ENCODE peak calls at places on chromosomes 12 and 14, in seven cellular contexts. Q is WERI-Rb-1, B is foreskin fibroblast, E is neural progenitor cell, G is BJ, S is Peyer's patch, N is tibial nerve. J is an unnamed sample.

GRCh38 chr14:56687123-56687522 is 107.5 kb downstream of the TMEM260 start:
- DNase-seq in Q (no peak), B (no peak), E (no peak), G (no peak), S (no peak), N (no peak), J (no peak)

GRCh38 chr14:65164825-65165135 is 62.5 kb upstream of the MAX start:
- DNase-seq in Q (peak), B (no peak), E (no peak), G (no peak), S (no peak), N (no peak), J (no peak)

GRCh38 chr12:68750506-68750905 is 4.5 kb downstream of the SLC35E3 start:
- DNase-seq in Q (no peak), B (no peak), E (peak), G (no peak), S (no peak), N (no peak), J (no peak)

GRCh38 chr12:101590383-101590782 is 4.4 kb upstream of the MYBPC1 start:
- DNase-seq in Q (no peak), B (no peak), E (no peak), G (no peak), S (no peak), N (no peak), J (no peak)

GRCh38 chr12:97396989-97397388 is 65.6 kb upstream of the RMST start:
- DNase-seq in Q (peak), B (no peak), E (peak), G (no peak), S (no peak), N (no peak), J (no peak)

GRCh38 chr14:70498191-70498590 is 36.6 kb downstream of the ADAM20 start:
- DNase-seq in Q (no peak), B (no peak), E (no peak), G (no peak), S (no peak), N (no peak), J (no peak)

GRCh38 chr12:46908236-46908935 is 82.6 kb upstream of the SLC38A4 start:
- DNase-seq in Q (no peak), B (peak), E (no peak), G (no peak), S (no peak), N (no peak), J (no peak)

GRCh38 chr14:78319826-78320635 is 149.9 kb downstream of the NRXN3 start:
- DNase-seq in Q (peak), B (no peak), E (peak), G (no peak), S (no peak), N (no peak), J (no peak)

GRCh38 chr14:68807148-68807600 is 14.3 kb upstream of the ZFP36L1 start:
- DNase-seq in Q (no peak), B (peak), E (no peak), G (no peak), S (peak), N (peak), J (no peak)

GRCh38 chr12:110545812-110546211 is 37.3 kb downstream of the PPTC7 start:
- DNase-seq in Q (no peak), B (no peak), E (no peak), G (no peak), S (no peak), N (no peak), J (no peak)

GRCh38 chr14:104970231-104971068 is 7.7 kb downstream of the AHNAK2 start:
- DNase-seq in Q (peak), B (peak), E (peak), G (peak), S (no peak), N (peak), J (peak)

GRCh38 chr14:33237102-33237501 is 298.4 kb downstream of the NPAS3 start:
- DNase-seq in Q (no peak), B (no peak), E (no peak), G (no peak), S (no peak), N (no peak), J (no peak)

GRCh38 chr12:104072099-104072498 is 7.8 kb downstream of the HCFC2 start:
- DNase-seq in Q (no peak), B (no peak), E (no peak), G (no peak), S (no peak), N (no peak), J (no peak)

GRCh38 chr14:23895480-23895879 is 58.1 kb upstream of the DHRS4 start:
- DNase-seq in Q (no peak), B (no peak), E (no peak), G (no peak), S (no peak), N (no peak), J (no peak)

GRCh38 chr14:90060965-90061848 is 587 bp upstream of the KCNK13 start:
- DNase-seq in Q (peak), B (no peak), E (peak), G (no peak), S (no peak), N (no peak), J (no peak)

GRCh38 chr14:90058876-90059458 is 2.8 kb upstream of the KCNK13 start:
- DNase-seq in Q (no peak), B (no peak), E (no peak), G (no peak), S (no peak), N (no peak), J (no peak)

GRCh38 chr14:90061849-90062794 is at the start of gene KCNK13:
- DNase-seq in Q (peak), B (peak), E (peak), G (no peak), S (no peak), N (no peak), J (no peak)

GRCh38 chr14:90060312-90060964 is 1.4 kb upstream of the KCNK13 start:
- DNase-seq in Q (peak), B (peak), E (peak), G (no peak), S (no peak), N (no peak), J (no peak)

DNA sequence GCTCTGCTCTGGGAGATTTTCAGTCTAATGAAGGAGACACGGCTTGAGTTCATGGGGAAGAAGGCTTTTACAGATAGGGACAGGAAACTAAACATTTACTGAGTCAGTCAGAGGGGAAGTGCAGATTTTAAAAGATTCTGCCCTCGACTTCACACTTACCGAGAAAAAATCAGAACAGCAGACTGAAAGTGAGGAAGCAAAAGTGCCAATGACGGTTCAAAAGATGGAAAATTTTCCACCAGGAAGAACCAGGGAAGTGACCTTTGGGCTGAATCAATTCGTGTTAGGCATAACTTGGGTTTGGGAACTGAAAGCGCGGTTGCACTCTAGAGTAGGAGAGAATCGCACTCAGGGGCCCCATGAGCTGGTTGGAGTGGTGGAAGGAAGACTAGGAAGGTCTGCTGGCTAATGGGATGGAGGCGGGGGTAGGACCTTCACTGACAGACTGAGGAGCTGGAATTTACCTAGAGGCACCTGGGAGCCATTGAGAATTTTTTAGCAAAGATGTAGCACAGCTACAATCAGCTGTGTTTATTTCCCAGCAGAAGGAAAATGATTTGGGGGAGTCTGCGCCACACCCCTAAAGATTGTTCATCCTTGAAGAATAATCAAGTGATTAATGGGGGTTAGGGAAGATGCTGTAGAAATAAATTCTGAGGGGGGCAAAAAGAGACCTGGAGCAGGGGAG is 1.2 kb downstream of the KCNK13 start:
- DNase-seq in Q (no peak), B (no peak), E (no peak), G (no peak), S (no peak), N (no peak), J (no peak)
- H3K4me3 ChIP-seq in Q (no peak), B (no peak), E (peak), G (no peak), S (peak), N (peak), J (no peak)

DNA sequence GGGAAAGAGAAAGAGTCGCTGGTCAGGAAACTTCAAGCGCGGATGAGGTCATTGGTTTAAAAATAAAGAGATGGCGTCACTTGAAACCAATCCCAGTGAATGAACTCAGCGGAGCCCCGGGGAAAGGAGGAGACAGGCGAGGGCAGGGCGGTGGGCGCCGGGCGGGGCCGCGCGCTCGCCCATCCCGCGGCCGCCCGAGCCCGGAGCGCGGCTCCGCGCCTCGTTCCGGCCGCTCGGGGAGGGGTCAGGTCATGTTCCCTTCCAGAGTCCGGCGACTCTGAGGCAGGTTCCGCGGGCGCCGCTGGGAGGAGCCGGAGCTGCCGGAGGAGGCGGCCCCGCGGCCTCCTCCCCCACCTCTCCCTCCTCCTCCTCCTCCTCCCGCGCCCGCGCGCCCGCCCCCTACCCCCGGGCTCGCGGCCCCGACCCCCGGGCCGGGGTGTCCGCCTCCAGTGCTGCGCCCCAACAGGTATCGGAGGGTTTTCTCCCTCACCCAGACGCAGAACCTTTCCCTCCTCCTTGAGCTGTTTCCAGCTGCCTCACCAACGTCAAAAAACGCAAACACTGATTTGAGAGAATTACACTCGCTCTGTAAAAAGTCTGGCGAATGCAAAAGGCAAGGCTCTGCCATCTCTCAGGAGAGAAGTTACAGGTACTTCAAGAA is at the start of gene DUSP16:
- DNase-seq in Q (peak), B (peak), E (peak), G (peak), S (peak), N (peak), J (peak)
- TF ChIP-seq CTCF in Q (peak), B (no peak), E (peak), G (peak), S (no peak), N (peak), J (no peak)

DNA sequence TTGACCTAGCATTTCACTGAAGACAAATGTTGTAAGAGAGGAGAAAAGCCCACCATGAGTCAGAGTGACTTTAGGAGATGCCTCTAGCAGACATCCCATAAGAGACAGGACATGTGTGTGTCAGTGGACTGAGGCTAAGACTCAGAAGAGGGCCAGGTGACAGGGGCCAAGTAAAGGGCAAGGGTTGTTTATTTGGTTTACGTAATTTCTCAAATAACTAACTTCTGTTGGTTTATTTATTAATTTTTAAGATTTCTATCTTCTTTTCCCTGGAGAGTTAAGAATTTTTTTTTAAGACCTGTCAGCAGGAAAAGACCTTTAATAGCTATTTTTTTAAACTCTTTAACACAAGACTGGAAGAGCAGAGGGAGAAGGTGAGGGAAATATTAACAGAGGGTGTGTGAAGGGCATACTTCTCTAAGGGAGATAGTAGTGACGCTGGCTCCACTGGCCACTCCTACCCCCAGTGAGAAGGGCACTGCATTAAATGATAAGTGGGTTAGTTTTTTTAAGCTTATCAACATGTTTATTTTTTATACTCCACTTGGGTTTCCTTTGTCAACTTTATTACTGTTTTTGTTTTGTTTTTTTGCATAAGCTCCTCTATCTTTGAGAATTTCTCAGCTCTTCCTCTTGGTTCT is 3.5 kb downstream of the PNP start:
- DNase-seq in Q (no peak), B (no peak), E (no peak), G (no peak), S (no peak), N (no peak), J (no peak)
- H3K4me3 ChIP-seq in Q (no peak), B (no peak), E (no peak), G (no peak), S (no peak), N (no peak), J (no peak)

GRCh38 chr14:74762917-74763802 is at the start of gene YLPM1:
- DNase-seq in Q (peak), B (peak), E (peak), G (peak), S (peak), N (peak), J (peak)
- TF ChIP-seq CTCF in Q (peak), B (peak), E (peak), G (peak), S (peak), N (peak), J (peak)

GRCh38 chr14:54593860-54594259 is 26.9 kb downstream of the SAMD4A start:
- DNase-seq in Q (no peak), B (no peak), E (no peak), G (no peak), S (no peak), N (no peak), J (no peak)
- H3K4me3 ChIP-seq in Q (no peak), B (no peak), E (no peak), G (no peak), S (no peak), N (no peak), J (no peak)

GRCh38 chr14:58367296-58367695 is 28.4 kb upstream of the TOMM20L start:
- DNase-seq in Q (no peak), B (no peak), E (no peak), G (no peak), S (no peak), N (no peak), J (no peak)

GRCh38 chr14:58362798-58363412 is 32.8 kb upstream of the TOMM20L start:
- DNase-seq in Q (no peak), B (no peak), E (peak), G (no peak), S (no peak), N (no peak), J (no peak)
- TF ChIP-seq CTCF in Q (no peak), B (peak), E (peak), G (peak), S (no peak), N (no peak), J (peak)

DNA sequence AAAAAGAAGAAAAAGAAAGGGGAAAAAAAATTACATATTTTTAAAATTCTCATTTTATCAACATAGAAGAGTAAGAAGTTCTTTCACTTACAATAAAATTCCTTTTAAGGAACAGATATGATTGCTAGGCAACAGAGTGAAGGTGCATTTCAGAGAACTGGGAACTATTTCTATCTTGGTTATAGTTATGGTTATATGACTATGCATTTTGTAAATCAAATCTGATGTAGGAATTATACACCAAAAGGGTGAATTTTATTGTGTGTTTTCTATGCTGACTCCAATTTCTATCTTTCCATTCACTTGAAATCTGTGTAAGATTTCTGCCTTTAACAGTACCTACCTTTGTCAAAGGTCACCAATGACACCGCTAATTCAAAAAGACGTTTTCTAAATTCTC is 50.1 kb downstream of the HNRNPC start:
- DNase-seq in Q (no peak), B (no peak), E (no peak), G (no peak), S (no peak), N (no peak), J (no peak)
- H3K4me3 ChIP-seq in Q (no peak), B (no peak), E (no peak), G (no peak), S (no peak), N (no peak), J (no peak)

DNA sequence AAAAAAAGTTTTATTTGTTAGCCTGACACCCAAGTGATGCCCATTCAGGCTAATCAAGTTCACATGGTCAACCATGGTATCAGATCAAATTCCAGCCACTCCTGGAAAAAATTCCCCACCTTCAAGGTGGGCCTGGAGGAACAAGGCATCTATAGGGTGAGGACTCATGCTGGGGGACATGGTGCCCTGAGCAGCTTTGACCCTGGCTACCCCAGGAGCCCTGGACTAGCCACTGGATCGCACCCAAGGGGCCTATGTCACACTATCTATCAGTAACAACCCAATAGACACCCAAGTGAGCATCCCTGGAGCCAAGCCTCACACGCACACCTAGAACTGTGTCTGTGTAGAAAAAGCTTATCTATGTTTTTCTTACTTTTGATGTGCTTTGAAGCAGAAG is 4.1 kb upstream of the NCOR2 start:
- DNase-seq in Q (no peak), B (no peak), E (no peak), G (no peak), S (no peak), N (no peak), J (no peak)
- TF ChIP-seq CTCF in Q (no peak), B (no peak), E (no peak), G (no peak), S (no peak), N (no peak), J (no peak)

J was measured in AG09309.